ENCODE peak calls at places on chromosomes 2 and 18, in nine cellular contexts. One of them, this sample, is unnamed.

GRCh38 chr2:11697103-11697871 is 27.3 kb upstream of the NTSR2 start:
- DNase-seq in SK-N-SH: peak
- DNase-seq in neural progenitor cell: peak
- DNase-seq in GM23248: peak
- DNase-seq in MM.1S: no peak
- DNase-seq in hepatocyte: peak
- DNase-seq in GM23338: no peak
- DNase-seq in OCI-LY7: no peak
- DNase-seq in HCT116: no peak
- DNase-seq in this sample: peak

GRCh38 chr2:8796878-8797550 is 40.4 kb downstream of the KIDINS220 start:
- DNase-seq in HCT116: no peak
- DNase-seq in SK-N-SH: no peak
- DNase-seq in GM23248: no peak
- DNase-seq in hepatocyte: no peak
- DNase-seq in OCI-LY7: no peak
- DNase-seq in GM23338: no peak
- DNase-seq in neural progenitor cell: no peak
- DNase-seq in MM.1S: peak
- DNase-seq in this sample: no peak

GRCh38 chr2:37797081-37797480 is 125.6 kb upstream of the CDC42EP3 start:
- DNase-seq in neural progenitor cell: no peak
- DNase-seq in OCI-LY7: no peak
- DNase-seq in SK-N-SH: no peak
- DNase-seq in HCT116: no peak
- DNase-seq in MM.1S: no peak
- DNase-seq in GM23248: peak
- DNase-seq in hepatocyte: no peak
- DNase-seq in GM23338: no peak
- DNase-seq in this sample: no peak

GRCh38 chr18:61025596-61025995 is 307.6 kb upstream of the CDH20 start:
- DNase-seq in MM.1S: no peak
- DNase-seq in SK-N-SH: no peak
- DNase-seq in hepatocyte: no peak
- DNase-seq in GM23338: no peak
- DNase-seq in GM23248: no peak
- DNase-seq in HCT116: no peak
- DNase-seq in OCI-LY7: no peak
- DNase-seq in neural progenitor cell: no peak
- DNase-seq in this sample: no peak

GRCh38 chr2:20549144-20549543 is 101.8 kb downstream of the HS1BP3 start:
- DNase-seq in hepatocyte: no peak
- DNase-seq in GM23248: no peak
- DNase-seq in neural progenitor cell: no peak
- DNase-seq in OCI-LY7: no peak
- DNase-seq in HCT116: no peak
- DNase-seq in SK-N-SH: no peak
- DNase-seq in GM23338: no peak
- DNase-seq in MM.1S: no peak
- DNase-seq in this sample: no peak

GRCh38 chr2:97699765-97700444 is 13.5 kb upstream of the ZAP70 start:
- DNase-seq in HCT116: peak
- DNase-seq in GM23248: peak
- DNase-seq in GM23338: peak
- DNase-seq in MM.1S: peak
- DNase-seq in hepatocyte: peak
- DNase-seq in neural progenitor cell: peak
- DNase-seq in OCI-LY7: peak
- DNase-seq in SK-N-SH: peak
- DNase-seq in this sample: peak

GRCh38 chr2:127007652-127008051 is 99.3 kb downstream of the BIN1 start:
- DNase-seq in HCT116: no peak
- DNase-seq in GM23338: no peak
- DNase-seq in OCI-LY7: no peak
- DNase-seq in GM23248: peak
- DNase-seq in neural progenitor cell: no peak
- DNase-seq in SK-N-SH: no peak
- DNase-seq in MM.1S: no peak
- DNase-seq in hepatocyte: no peak
- DNase-seq in this sample: peak

GRCh38 chr2:182818541-182819308 is 47.7 kb downstream of the FRZB start:
- DNase-seq in neural progenitor cell: peak
- DNase-seq in SK-N-SH: peak
- DNase-seq in MM.1S: no peak
- DNase-seq in GM23248: no peak
- DNase-seq in hepatocyte: no peak
- DNase-seq in GM23338: peak
- DNase-seq in OCI-LY7: no peak
- DNase-seq in HCT116: no peak
- DNase-seq in this sample: no peak

GRCh38 chr2:52572469-52572894 is 1195.1 kb upstream of the CHAC2 start:
- DNase-seq in GM23338: no peak
- DNase-seq in SK-N-SH: peak
- DNase-seq in OCI-LY7: no peak
- DNase-seq in GM23248: no peak
- DNase-seq in HCT116: no peak
- DNase-seq in hepatocyte: no peak
- DNase-seq in neural progenitor cell: no peak
- DNase-seq in MM.1S: no peak
- DNase-seq in this sample: no peak

GRCh38 chr2:165214093-165214492 is 10.2 kb upstream of the SCN3A start:
- DNase-seq in GM23338: no peak
- DNase-seq in neural progenitor cell: no peak
- DNase-seq in HCT116: no peak
- DNase-seq in MM.1S: no peak
- DNase-seq in hepatocyte: no peak
- DNase-seq in SK-N-SH: peak
- DNase-seq in GM23248: no peak
- DNase-seq in OCI-LY7: no peak
- DNase-seq in this sample: no peak

GRCh38 chr2:226611196-226611943 is 188.2 kb downstream of the IRS1 start:
- DNase-seq in GM23338: no peak
- DNase-seq in HCT116: no peak
- DNase-seq in OCI-LY7: no peak
- DNase-seq in MM.1S: no peak
- DNase-seq in GM23248: no peak
- DNase-seq in neural progenitor cell: no peak
- DNase-seq in hepatocyte: no peak
- DNase-seq in SK-N-SH: no peak
- DNase-seq in this sample: peak

GRCh38 chr2:395886-396285 is 108.0 kb upstream of the ALKAL2 start:
- DNase-seq in GM23248: no peak
- DNase-seq in GM23338: no peak
- DNase-seq in OCI-LY7: no peak
- DNase-seq in SK-N-SH: no peak
- DNase-seq in MM.1S: no peak
- DNase-seq in neural progenitor cell: no peak
- DNase-seq in hepatocyte: no peak
- DNase-seq in HCT116: no peak
- DNase-seq in this sample: no peak

GRCh38 chr18:58590231-58590630 is 38.7 kb downstream of the ALPK2 start:
- DNase-seq in GM23338: peak
- DNase-seq in GM23248: peak
- DNase-seq in hepatocyte: peak
- DNase-seq in OCI-LY7: no peak
- DNase-seq in MM.1S: no peak
- DNase-seq in SK-N-SH: no peak
- DNase-seq in neural progenitor cell: peak
- DNase-seq in HCT116: no peak
- DNase-seq in this sample: no peak

GRCh38 chr18:11071300-11071699 is 78.1 kb downstream of the PIEZO2 start:
- DNase-seq in neural progenitor cell: no peak
- DNase-seq in GM23338: no peak
- DNase-seq in SK-N-SH: no peak
- DNase-seq in GM23248: no peak
- DNase-seq in hepatocyte: no peak
- DNase-seq in OCI-LY7: no peak
- DNase-seq in HCT116: no peak
- DNase-seq in MM.1S: no peak
- DNase-seq in this sample: no peak

GRCh38 chr2:218985325-218986091 is 524 bp upstream of the FEV start:
- DNase-seq in GM23248: no peak
- DNase-seq in OCI-LY7: no peak
- DNase-seq in hepatocyte: no peak
- DNase-seq in MM.1S: peak
- DNase-seq in GM23338: peak
- DNase-seq in HCT116: no peak
- DNase-seq in neural progenitor cell: no peak
- DNase-seq in SK-N-SH: peak
- DNase-seq in this sample: no peak

GRCh38 chr2:26483501-26483900 is 5.6 kb upstream of the OTOF start:
- DNase-seq in HCT116: no peak
- DNase-seq in OCI-LY7: no peak
- DNase-seq in hepatocyte: no peak
- DNase-seq in GM23248: no peak
- DNase-seq in MM.1S: no peak
- DNase-seq in neural progenitor cell: no peak
- DNase-seq in GM23338: no peak
- DNase-seq in SK-N-SH: no peak
- DNase-seq in this sample: no peak

GRCh38 chr18:56333846-56334245 is 304.5 kb downstream of the TXNL1 start:
- DNase-seq in hepatocyte: no peak
- DNase-seq in HCT116: no peak
- DNase-seq in GM23248: no peak
- DNase-seq in neural progenitor cell: no peak
- DNase-seq in OCI-LY7: no peak
- DNase-seq in MM.1S: no peak
- DNase-seq in SK-N-SH: no peak
- DNase-seq in GM23338: no peak
- DNase-seq in this sample: peak

GRCh38 chr2:207165121-207166038 is at the start of gene KLF7:
- DNase-seq in hepatocyte: peak
- DNase-seq in SK-N-SH: peak
- DNase-seq in OCI-LY7: no peak
- DNase-seq in MM.1S: peak
- DNase-seq in GM23248: peak
- DNase-seq in GM23338: peak
- DNase-seq in neural progenitor cell: peak
- DNase-seq in HCT116: no peak
- DNase-seq in this sample: peak

GRCh38 chr18:48319796-48320638 is 89.2 kb downstream of the ZBTB7C start:
- DNase-seq in neural progenitor cell: no peak
- DNase-seq in HCT116: no peak
- DNase-seq in MM.1S: no peak
- DNase-seq in GM23338: no peak
- DNase-seq in SK-N-SH: peak
- DNase-seq in OCI-LY7: no peak
- DNase-seq in hepatocyte: peak
- DNase-seq in GM23248: peak
- DNase-seq in this sample: no peak

GRCh38 chr2:206456078-206456769 is 12.9 kb downstream of the ADAM23 start:
- DNase-seq in HCT116: no peak
- DNase-seq in GM23248: no peak
- DNase-seq in GM23338: no peak
- DNase-seq in SK-N-SH: no peak
- DNase-seq in neural progenitor cell: no peak
- DNase-seq in MM.1S: no peak
- DNase-seq in hepatocyte: no peak
- DNase-seq in OCI-LY7: no peak
- DNase-seq in this sample: no peak

GRCh38 chr2:220628252-220628651 is 943.9 kb downstream of the EPHA4 start:
- DNase-seq in MM.1S: no peak
- DNase-seq in HCT116: no peak
- DNase-seq in neural progenitor cell: no peak
- DNase-seq in GM23338: no peak
- DNase-seq in OCI-LY7: no peak
- DNase-seq in GM23248: peak
- DNase-seq in SK-N-SH: no peak
- DNase-seq in hepatocyte: no peak
- DNase-seq in this sample: no peak

GRCh38 chr18:12279781-12280531 is 25.8 kb downstream of the CIDEA start:
- DNase-seq in MM.1S: no peak
- DNase-seq in SK-N-SH: no peak
- DNase-seq in hepatocyte: no peak
- DNase-seq in GM23248: no peak
- DNase-seq in OCI-LY7: no peak
- DNase-seq in HCT116: no peak
- DNase-seq in neural progenitor cell: no peak
- DNase-seq in GM23338: no peak
- DNase-seq in this sample: no peak
- H3K27ac ChIP-seq in MM.1S: no peak
- H3K27ac ChIP-seq in SK-N-SH: no peak
- H3K27ac ChIP-seq in hepatocyte: peak
- H3K27ac ChIP-seq in GM23248: peak
- H3K27ac ChIP-seq in OCI-LY7: no peak
- H3K27ac ChIP-seq in HCT116: no peak
- H3K27ac ChIP-seq in neural progenitor cell: peak
- H3K27ac ChIP-seq in GM23338: no peak
- H3K27ac ChIP-seq in this sample: no peak

GRCh38 chr2:138433995-138434991 is 67.3 kb upstream of the SPOPL start:
- DNase-seq in GM23338: peak
- DNase-seq in OCI-LY7: no peak
- DNase-seq in hepatocyte: peak
- DNase-seq in MM.1S: no peak
- DNase-seq in neural progenitor cell: no peak
- DNase-seq in SK-N-SH: peak
- DNase-seq in HCT116: no peak
- DNase-seq in GM23248: no peak
- DNase-seq in this sample: no peak
- TF ChIP-seq EZH2phosphoT487 in GM23338: no peak
- TF ChIP-seq EZH2phosphoT487 in OCI-LY7: no peak
- TF ChIP-seq EZH2phosphoT487 in hepatocyte: no peak
- TF ChIP-seq EZH2phosphoT487 in MM.1S: no peak
- TF ChIP-seq EZH2phosphoT487 in neural progenitor cell: no peak
- TF ChIP-seq EZH2phosphoT487 in SK-N-SH: no peak
- TF ChIP-seq EZH2phosphoT487 in HCT116: no peak
- TF ChIP-seq EZH2phosphoT487 in GM23248: no peak
- TF ChIP-seq EZH2phosphoT487 in this sample: no peak

DNA sequence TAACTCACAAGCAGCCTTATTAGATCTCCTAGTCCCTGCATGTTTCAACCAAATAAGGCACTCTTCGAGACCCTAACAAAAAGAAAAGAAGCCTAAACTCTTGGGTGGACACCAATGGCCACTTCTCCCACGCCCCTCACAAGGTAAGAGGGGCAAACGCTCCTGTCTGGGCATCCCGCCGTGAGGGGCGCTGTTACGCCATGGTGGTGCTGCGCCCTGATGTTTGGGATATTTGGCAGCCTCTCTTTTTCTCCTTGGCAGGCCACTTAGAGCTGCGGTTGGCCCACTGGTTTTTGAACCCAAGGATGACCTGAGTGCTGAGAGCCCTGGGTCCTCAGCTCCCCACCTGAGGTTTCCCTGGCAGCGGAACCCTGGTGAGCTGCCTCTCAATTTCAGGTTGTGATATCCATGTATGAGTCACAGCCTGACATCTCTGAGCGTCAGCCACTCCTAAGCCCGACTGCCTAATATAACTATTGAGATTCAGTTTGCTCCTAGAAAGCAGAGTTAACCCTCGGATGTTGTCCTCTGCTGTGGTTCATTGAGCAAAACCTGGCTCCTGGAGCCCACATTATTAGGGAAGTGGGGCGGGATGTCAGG is 103.3 kb downstream of the COL6A3 start:
- DNase-seq in OCI-LY7: no peak
- DNase-seq in GM23248: peak
- DNase-seq in GM23338: peak
- DNase-seq in neural progenitor cell: no peak
- DNase-seq in SK-N-SH: no peak
- DNase-seq in HCT116: no peak
- DNase-seq in MM.1S: no peak
- DNase-seq in hepatocyte: no peak
- DNase-seq in this sample: peak
- H3K27ac ChIP-seq in OCI-LY7: no peak
- H3K27ac ChIP-seq in GM23248: no peak
- H3K27ac ChIP-seq in GM23338: no peak
- H3K27ac ChIP-seq in neural progenitor cell: no peak
- H3K27ac ChIP-seq in SK-N-SH: no peak
- H3K27ac ChIP-seq in HCT116: no peak
- H3K27ac ChIP-seq in MM.1S: no peak
- H3K27ac ChIP-seq in hepatocyte: no peak
- H3K27ac ChIP-seq in this sample: no peak

GRCh38 chr2:228657807-228658402 is 476.4 kb upstream of the SPHKAP start:
- DNase-seq in hepatocyte: peak
- DNase-seq in HCT116: peak
- DNase-seq in neural progenitor cell: peak
- DNase-seq in GM23338: peak
- DNase-seq in SK-N-SH: peak
- DNase-seq in OCI-LY7: peak
- DNase-seq in GM23248: peak
- DNase-seq in MM.1S: peak
- DNase-seq in this sample: peak
- TF ChIP-seq EZH2phosphoT487 in hepatocyte: no peak
- TF ChIP-seq EZH2phosphoT487 in HCT116: no peak
- TF ChIP-seq EZH2phosphoT487 in neural progenitor cell: no peak
- TF ChIP-seq EZH2phosphoT487 in GM23338: no peak
- TF ChIP-seq EZH2phosphoT487 in SK-N-SH: no peak
- TF ChIP-seq EZH2phosphoT487 in OCI-LY7: no peak
- TF ChIP-seq EZH2phosphoT487 in GM23248: no peak
- TF ChIP-seq EZH2phosphoT487 in MM.1S: no peak
- TF ChIP-seq EZH2phosphoT487 in this sample: no peak